ENCODE peak calls at places on chromosomes 6 and 20, in four cellular contexts. Z is K562, X is H1, L is HepG2. E is an unnamed sample.

GRCh38 chr6:37566209-37566859 is 66.6 kb upstream of the CCDC167 start:
- DNase-seq in X (peak), L (no peak), Z (peak), E (peak)

GRCh38 chr6:71510057-71510713 is 221.6 kb downstream of the OGFRL1 start:
- DNase-seq in X (peak), L (peak), Z (no peak), E (peak)

GRCh38 chr6:21987501-21987957 is 309.3 kb downstream of the PRL start:
- DNase-seq in X (no peak), Z (peak), L (peak), E (peak)

GRCh38 chr6:154613137-154613676 is 102.7 kb upstream of the CNKSR3 start:
- DNase-seq in L (no peak), X (no peak), Z (peak), E (no peak)

GRCh38 chr6:106511274-106512047 is 117.8 kb downstream of the RTN4IP1 start:
- DNase-seq in X (peak), Z (no peak), L (peak), E (peak)

GRCh38 chr6:39309942-39310531 is 4.2 kb downstream of the KCNK17 start:
- DNase-seq in L (peak), Z (peak), X (peak), E (peak)

GRCh38 chr20:24448170-24448569 is 21.3 kb upstream of the SYNDIG1 start:
- DNase-seq in X (no peak), Z (no peak), L (no peak), E (no peak)

GRCh38 chr6:85680388-85680787 is 37.7 kb upstream of the SYNCRIP start:
- DNase-seq in Z (no peak), L (no peak), X (no peak), E (no peak)

GRCh38 chr6:101281266-101281665 is 112.2 kb upstream of the GRIK2 start:
- DNase-seq in Z (no peak), L (no peak), X (no peak), E (no peak)

GRCh38 chr20:43542674-43543073 is 16.2 kb upstream of the SGK2 start:
- DNase-seq in Z (no peak), X (no peak), L (no peak), E (no peak)

GRCh38 chr20:49685809-49686208 is 27.9 kb downstream of the B4GALT5 start:
- DNase-seq in X (no peak), Z (peak), L (no peak), E (no peak)

GRCh38 chr6:18457065-18457817 is 70.1 kb downstream of the RNF144B start:
- DNase-seq in Z (no peak), L (no peak), X (no peak), E (peak)

GRCh38 chr6:135170849-135171248 is 10.3 kb upstream of the MYB start:
- DNase-seq in Z (no peak), X (no peak), L (no peak), E (no peak)

GRCh38 chr6:158707120-158707519 is 57.3 kb downstream of the SYTL3 start:
- DNase-seq in L (no peak), Z (peak), X (no peak), E (no peak)

GRCh38 chr6:20213271-20213798 is 1.1 kb upstream of the MBOAT1 start:
- DNase-seq in X (no peak), Z (peak), L (no peak), E (no peak)

GRCh38 chr6:138493413-138493812 is 5.9 kb downstream of the NHSL1 start:
- DNase-seq in X (no peak), Z (no peak), L (no peak), E (no peak)

GRCh38 chr6:161429921-161430490 is 156.1 kb upstream of the AGPAT4 start:
- DNase-seq in Z (no peak), L (no peak), X (no peak), E (no peak)

GRCh38 chr6:131476362-131476761 is 96.7 kb upstream of the ARG1 start:
- DNase-seq in L (no peak), Z (no peak), X (no peak), E (no peak)

GRCh38 chr6:35041086-35041855 is 99.9 kb downstream of the TCP11 start:
- DNase-seq in Z (no peak), X (no peak), L (no peak), E (no peak)

GRCh38 chr6:4582506-4582905 is 193.7 kb upstream of the CDYL start:
- DNase-seq in Z (no peak), X (no peak), L (no peak), E (no peak)

GRCh38 chr6:135962731-135963130 is 111.2 kb downstream of the PDE7B start:
- DNase-seq in Z (no peak), X (no peak), L (no peak), E (no peak)

GRCh38 chr20:53828673-53829085 is 235.0 kb upstream of the ZNF217 start:
- DNase-seq in X (no peak), Z (peak), L (no peak), E (no peak)

GRCh38 chr6:129590408-129591022 is 119.5 kb downstream of the ARHGAP18 start:
- DNase-seq in L (no peak), Z (no peak), X (no peak), E (no peak)

GRCh38 chr20:62986257-62986807 is 20.4 kb downstream of the BHLHE23 start:
- DNase-seq in L (no peak), X (no peak), Z (no peak), E (no peak)

GRCh38 chr6:167208819-167209576 is 51.2 kb upstream of the GPR31 start:
- DNase-seq in Z (no peak), X (peak), L (no peak), E (no peak)

GRCh38 chr6:137910424-137910834 is 43.4 kb downstream of the TNFAIP3 start:
- DNase-seq in Z (peak), X (no peak), L (no peak), E (no peak)

GRCh38 chr6:19833947-19834346 is 3.2 kb upstream of the ID4 start:
- DNase-seq in X (no peak), Z (no peak), L (peak), E (no peak)

GRCh38 chr6:118892248-118893094 is 1.5 kb upstream of the ASF1A start:
- DNase-seq in Z (peak), X (no peak), L (no peak), E (no peak)

GRCh38 chr20:63118303-63118670 is 97.6 kb downstream of the YTHDF1 start:
- DNase-seq in Z (no peak), L (no peak), X (no peak), E (no peak)

GRCh38 chr20:12838261-12838866 is 170.4 kb upstream of the SPTLC3 start:
- DNase-seq in Z (no peak), L (peak), X (peak), E (no peak)

GRCh38 chr6:155493026-155493693 is 37.5 kb upstream of the NOX3 start:
- DNase-seq in Z (no peak), X (no peak), L (no peak), E (no peak)

GRCh38 chr6:17280552-17281090 is 540 bp upstream of the RBM24 start:
- DNase-seq in X (peak), L (no peak), Z (no peak), E (no peak)

GRCh38 chr6:109187399-109188114 is 92.2 kb downstream of the CEP57L1 start:
- DNase-seq in Z (peak), X (peak), L (peak), E (peak)

GRCh38 chr6:161101517-161101916 is 109.9 kb downstream of the MAP3K4 start:
- DNase-seq in Z (no peak), X (no peak), L (no peak), E (no peak)

GRCh38 chr6:107606407-107606806 is 116.5 kb downstream of the SOBP start:
- DNase-seq in X (no peak), Z (no peak), L (no peak), E (no peak)

GRCh38 chr6:111080713-111081112 is 6.6 kb upstream of the SLC16A10 start:
- DNase-seq in Z (no peak), L (no peak), X (no peak), E (peak)

GRCh38 chr20:46695888-46696287 is 6.6 kb upstream of the TP53RK start:
- DNase-seq in Z (no peak), L (no peak), X (no peak), E (peak)

GRCh38 chr20:53827996-53828672 is 234.5 kb upstream of the ZNF217 start:
- DNase-seq in X (no peak), Z (no peak), L (no peak), E (no peak)

GRCh38 chr6:52994031-52994788 is 874 bp downstream of the GSTA4 start:
- DNase-seq in L (peak), Z (no peak), X (no peak), E (no peak)

GRCh38 chr20:40673442-40673841 is 15.6 kb downstream of the MAFB start:
- DNase-seq in L (no peak), Z (no peak), X (no peak), E (peak)

GRCh38 chr20:57433658-57434389 is 42.6 kb downstream of the RBM38 start:
- DNase-seq in Z (no peak), L (no peak), X (no peak), E (no peak)
- TF ChIP-seq JUND in Z (no peak), L (no peak), X (no peak), E (no peak)

GRCh38 chr6:25620391-25620790 is 31.6 kb upstream of the SCGN start:
- DNase-seq in L (no peak), Z (no peak), X (no peak), E (no peak)

GRCh38 chr6:25627001-25627400 is 25.0 kb upstream of the SCGN start:
- DNase-seq in L (no peak), X (no peak), Z (no peak), E (no peak)

GRCh38 chr6:25619222-25619621 is 32.8 kb upstream of the SCGN start:
- DNase-seq in L (no peak), X (no peak), Z (no peak), E (no peak)

GRCh38 chr6:25623065-25623464 is 28.9 kb upstream of the SCGN start:
- DNase-seq in Z (no peak), L (no peak), X (no peak), E (no peak)

DNA sequence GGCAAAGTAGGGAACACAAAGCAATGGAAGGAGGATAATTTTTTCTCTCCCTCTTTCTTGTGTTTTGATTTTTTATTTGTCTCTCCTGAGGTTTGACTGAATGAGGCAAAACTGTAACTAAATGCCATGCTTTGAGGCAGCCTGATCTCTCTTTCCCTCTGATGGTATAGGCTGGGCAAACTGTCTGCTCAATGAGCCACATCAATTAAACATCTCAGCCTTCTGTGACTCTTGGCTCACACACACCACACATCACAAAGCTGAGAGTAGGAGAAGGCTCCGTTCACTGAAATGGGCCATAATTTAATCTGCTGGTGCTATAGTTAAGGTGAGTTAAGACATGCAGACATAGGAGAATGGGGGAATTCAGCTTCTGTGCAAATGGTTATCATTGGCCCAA is 28.1 kb upstream of the SCGN start:
- DNase-seq in L (no peak), X (no peak), Z (no peak), E (no peak)
- TF ChIP-seq JUND in L (no peak), X (no peak), Z (no peak), E (no peak)

GRCh38 chr6:87851674-87852260 is 149.7 kb upstream of the AKIRIN2 start:
- DNase-seq in X (no peak), L (no peak), Z (no peak), E (no peak)
- TF ChIP-seq JUND in X (no peak), L (no peak), Z (no peak), E (no peak)

DNA sequence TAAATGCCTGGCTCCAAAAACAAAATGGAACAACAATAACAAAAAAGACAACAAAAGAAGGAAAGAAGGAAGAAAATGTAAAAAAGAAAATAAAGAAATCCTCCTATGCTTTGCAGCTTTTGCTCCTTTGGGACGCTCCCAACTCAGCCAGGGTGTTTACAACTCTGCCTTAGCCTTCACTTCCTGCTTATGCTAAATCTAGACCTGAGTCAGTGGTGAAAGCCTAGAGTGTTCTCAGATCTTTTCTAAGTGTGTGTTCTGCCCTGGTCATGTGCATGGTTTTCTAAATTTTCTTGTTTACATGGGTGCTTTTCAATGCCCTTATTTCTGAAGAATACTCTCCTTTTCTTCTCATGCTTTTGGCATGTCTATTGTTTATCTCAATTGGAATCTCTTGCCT is 19.5 kb upstream of the GRM1 start:
- DNase-seq in X (no peak), L (no peak), Z (no peak), E (no peak)
- TF ChIP-seq JUND in X (no peak), L (no peak), Z (no peak), E (no peak)

GRCh38 chr20:58420798-58421496 is 31.9 kb downstream of the VAPB start:
- DNase-seq in Z (peak), X (no peak), L (no peak), E (no peak)
- TF ChIP-seq JUND in Z (peak), X (no peak), L (no peak), E (no peak)

GRCh38 chr6:72522735-72523141 is 99.1 kb upstream of the KCNQ5 start:
- DNase-seq in Z (peak), L (peak), X (peak), E (peak)
- TF ChIP-seq JUND in Z (no peak), L (no peak), X (no peak), E (no peak)

GRCh38 chr6:73511796-73512195 is 9.0 kb downstream of the EEF1A1 start:
- DNase-seq in X (peak), Z (no peak), L (no peak), E (no peak)
- TF ChIP-seq JUND in X (no peak), Z (no peak), L (no peak), E (no peak)